ENCODE peak calls at places on chromosome 4, in nine cellular contexts. D, P, A, S, R, U, Y, B and C are unnamed samples. For H3K9me3, the result is how much of the 10 kb centered on the place peaks cover.

GRCh38 chr4:10096201-10096975 is 20.2 kb downstream of the WDR1 start:
- DNase-seq in R (no peak), U (peak), P (no peak), A (peak), B (no peak), Y (no peak), D (peak), S (peak), C (no peak)

GRCh38 chr4:19729873-19730735 is 521.6 kb upstream of the SLIT2 start:
- DNase-seq in U (no peak), A (no peak), Y (no peak), B (no peak), R (no peak), D (no peak), S (peak), P (no peak), C (peak)

GRCh38 chr4:61204353-61204752 is 4.2 kb downstream of the ADGRL3 start:
- DNase-seq in B (no peak), U (no peak), A (no peak), P (no peak), D (no peak), S (no peak), Y (no peak), R (no peak), C (no peak)

GRCh38 chr4:93396274-93396673 is 432.3 kb upstream of the ATOH1 start:
- DNase-seq in A (no peak), R (no peak), U (peak), P (no peak), S (no peak), B (no peak), D (no peak), Y (no peak), C (no peak)

GRCh38 chr4:40909363-40909876 is 159.7 kb downstream of the NSUN7 start:
- DNase-seq in S (no peak), B (no peak), D (no peak), U (no peak), R (no peak), Y (no peak), A (peak), P (no peak), C (peak)

GRCh38 chr4:3253808-3254207 is 4.8 kb downstream of the MSANTD1 start:
- DNase-seq in S (peak), U (no peak), D (peak), A (peak), Y (no peak), B (peak), P (no peak), R (peak), C (no peak)

GRCh38 chr4:10342866-10343265 is 114.4 kb downstream of the ZNF518B start:
- DNase-seq in A (no peak), R (no peak), U (no peak), Y (no peak), B (no peak), S (no peak), D (no peak), P (no peak), C (no peak)

GRCh38 chr4:111960241-111960667 is 185.0 kb upstream of the FAM241A start:
- DNase-seq in U (peak), D (no peak), P (no peak), Y (no peak), R (no peak), A (no peak), S (no peak), B (no peak), C (peak)

GRCh38 chr4:144360394-144360793 is 219.9 kb upstream of the GYPA start:
- DNase-seq in A (no peak), B (no peak), U (no peak), D (no peak), Y (no peak), P (no peak), R (no peak), S (no peak), C (no peak)

GRCh38 chr4:2412534-2412884 is 5.9 kb downstream of the ZFYVE28 start:
- DNase-seq in S (no peak), D (no peak), U (peak), R (no peak), B (no peak), A (no peak), P (peak), Y (no peak), C (no peak)

GRCh38 chr4:80382090-80382832 is 46.7 kb downstream of the CFAP299 start:
- DNase-seq in U (no peak), A (no peak), R (no peak), B (no peak), Y (no peak), S (no peak), P (no peak), D (no peak), C (no peak)

GRCh38 chr4:61335364-61335763 is 135.2 kb downstream of the ADGRL3 start:
- DNase-seq in S (no peak), D (no peak), Y (no peak), A (no peak), B (no peak), P (no peak), U (no peak), R (no peak), C (no peak)

GRCh38 chr4:86825511-86825910 is 23.7 kb downstream of the SLC10A6 start:
- DNase-seq in D (no peak), A (no peak), U (no peak), R (no peak), Y (no peak), P (no peak), B (no peak), S (no peak), C (no peak)

GRCh38 chr4:7429069-7429416 is 5.7 kb downstream of the PSAPL1 start:
- DNase-seq in P (no peak), Y (no peak), R (no peak), A (peak), S (peak), B (peak), D (no peak), U (no peak), C (no peak)

GRCh38 chr4:163191999-163192398 is 25.3 kb upstream of the NAF1 start:
- DNase-seq in Y (peak), P (no peak), U (peak), A (no peak), B (no peak), D (no peak), S (no peak), R (no peak), C (no peak)

GRCh38 chr4:79249879-79250503 is 75.9 kb downstream of the NAA11 start:
- DNase-seq in D (no peak), S (no peak), R (no peak), A (peak), B (no peak), U (no peak), Y (no peak), P (no peak), C (no peak)

GRCh38 chr4:76293705-76294274 is 12.7 kb upstream of the STBD1 start:
- DNase-seq in Y (no peak), S (no peak), R (no peak), P (no peak), D (no peak), B (no peak), A (no peak), U (no peak), C (no peak)

GRCh38 chr4:154779362-154779947 is 1.6 kb upstream of the RBM46 start:
- DNase-seq in A (no peak), B (no peak), U (peak), D (no peak), R (no peak), S (no peak), Y (peak), P (no peak), C (peak)

GRCh38 chr4:182922551-182923284 is 5.5 kb upstream of the DCTD start:
- DNase-seq in R (peak), D (no peak), U (no peak), B (no peak), A (no peak), P (peak), S (no peak), Y (no peak), C (no peak)

GRCh38 chr4:124188601-124189000 is 523.9 kb downstream of the ANKRD50 start:
- DNase-seq in B (no peak), U (no peak), P (no peak), A (no peak), Y (no peak), R (no peak), D (no peak), S (no peak), C (no peak)

GRCh38 chr4:27176400-27176799 is 315.8 kb downstream of the STIM2 start:
- DNase-seq in D (no peak), P (no peak), R (peak), Y (peak), S (no peak), U (peak), A (no peak), B (no peak), C (peak)

GRCh38 chr4:96599752-96600151 is 759.9 kb downstream of the PDHA2 start:
- DNase-seq in Y (no peak), S (no peak), D (no peak), R (no peak), A (no peak), B (no peak), P (no peak), U (no peak), C (no peak)

GRCh38 chr4:8422327-8422726 is 18.2 kb downstream of the ACOX3 start:
- DNase-seq in Y (no peak), D (no peak), A (no peak), P (no peak), R (no peak), B (no peak), S (no peak), U (no peak), C (no peak)

GRCh38 chr4:42159271-42160001 is 7.0 kb upstream of the BEND4 start:
- DNase-seq in R (no peak), P (no peak), U (no peak), A (no peak), B (no peak), D (no peak), Y (no peak), S (no peak), C (no peak)

GRCh38 chr4:165874072-165874798 is 1.2 kb downstream of the TLL1 start:
- DNase-seq in U (no peak), R (peak), Y (no peak), D (no peak), A (no peak), S (no peak), B (no peak), P (peak), C (peak)

GRCh38 chr4:10180927-10181744 is 64.5 kb upstream of the WDR1 start:
- DNase-seq in S (peak), B (no peak), D (no peak), Y (no peak), U (no peak), A (no peak), P (no peak), R (no peak), C (peak)

GRCh38 chr4:77493829-77494551 is 111.6 kb upstream of the CXCL13 start:
- DNase-seq in D (no peak), R (no peak), A (no peak), B (no peak), U (no peak), S (no peak), P (no peak), Y (no peak), C (no peak)

GRCh38 chr4:152014280-152014679 is 253.5 kb upstream of the GATB start:
- DNase-seq in D (no peak), B (no peak), Y (no peak), A (no peak), P (no peak), R (no peak), S (no peak), U (no peak), C (no peak)

GRCh38 chr4:110622841-110623709 is at the start of gene PITX2:
- DNase-seq in R (peak), B (peak), P (peak), D (peak), S (peak), A (peak), U (no peak), Y (no peak), C (no peak)

GRCh38 chr4:25160714-25161598 is 707 bp upstream of the SEPSECS start:
- DNase-seq in A (no peak), D (no peak), S (no peak), R (no peak), B (no peak), P (no peak), U (no peak), Y (no peak), C (no peak)

GRCh38 chr4:25157071-25157470 is 3.2 kb downstream of the SEPSECS start:
- DNase-seq in U (no peak), A (no peak), B (no peak), S (no peak), Y (no peak), D (no peak), R (no peak), P (no peak), C (no peak)

GRCh38 chr4:25161599-25161960 is 1.3 kb upstream of the SEPSECS start:
- DNase-seq in R (no peak), P (peak), U (no peak), B (no peak), A (no peak), Y (no peak), D (no peak), S (no peak), C (no peak)

GRCh38 chr4:25159837-25160713 is at the start of gene SEPSECS:
- DNase-seq in P (peak), R (peak), D (peak), U (peak), B (peak), Y (peak), A (peak), S (peak), C (peak)

DNA sequence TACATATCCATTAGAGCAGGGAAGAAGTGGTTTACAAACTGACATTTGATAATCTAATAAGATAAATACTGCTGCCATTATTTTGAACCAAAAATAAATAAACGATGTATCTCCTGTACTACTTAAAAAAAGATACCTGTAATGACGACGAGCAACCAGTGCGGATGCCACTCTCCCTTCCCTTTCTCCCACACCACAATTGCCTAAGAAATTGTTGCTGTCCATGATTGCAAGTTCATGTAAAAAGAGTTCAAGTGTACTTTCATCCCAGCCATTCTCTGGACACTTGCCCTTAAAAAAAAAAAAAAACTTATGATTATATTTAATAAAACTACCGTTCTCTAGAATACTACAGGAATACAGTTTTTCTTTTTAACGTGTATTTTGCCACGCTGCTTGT is 1.4 kb downstream of the SEPSECS start:
- DNase-seq in B (no peak), Y (no peak), P (no peak), S (no peak), A (no peak), R (no peak), U (no peak), D (no peak), C (no peak)
- H3K4me3 ChIP-seq in B (no peak), Y (no peak), P (no peak), S (no peak), A (no peak), R (peak), U (no peak), D (no peak), C (no peak)

GRCh38 chr4:106401157-106401556 is 32.6 kb upstream of the GIMD1 start:
- DNase-seq in D (no peak), P (no peak), B (no peak), A (no peak), U (no peak), R (no peak), Y (no peak), S (no peak), C (no peak)

GRCh38 chr4:106395582-106395981 is 27.0 kb upstream of the GIMD1 start:
- DNase-seq in R (no peak), S (no peak), B (no peak), U (no peak), A (no peak), P (no peak), Y (no peak), D (no peak), C (no peak)
- H3K9me3 ChIP-seq in R (under half), S (under half), B (under half), U (under half), A (under half), P (under half), Y (under half), D (half or more), C (under half)

GRCh38 chr4:153499005-153499404 is 32.8 kb downstream of the TMEM131L start:
- DNase-seq in D (no peak), S (no peak), U (no peak), R (no peak), B (no peak), A (no peak), P (no peak), Y (no peak), C (no peak)

GRCh38 chr4:153497988-153498967 is 32.1 kb downstream of the TMEM131L start:
- DNase-seq in A (no peak), B (no peak), Y (no peak), U (no peak), P (no peak), S (no peak), D (no peak), R (no peak), C (no peak)

GRCh38 chr4:153495480-153496206 is 29.5 kb downstream of the TMEM131L start:
- DNase-seq in R (no peak), Y (no peak), U (no peak), B (no peak), A (no peak), P (no peak), S (no peak), D (no peak), C (no peak)

GRCh38 chr4:153494562-153494961 is 28.4 kb downstream of the TMEM131L start:
- DNase-seq in S (no peak), R (no peak), Y (no peak), U (no peak), A (no peak), B (no peak), D (no peak), P (no peak), C (no peak)

GRCh38 chr4:153497091-153497531 is 31.0 kb downstream of the TMEM131L start:
- DNase-seq in Y (no peak), S (no peak), R (no peak), A (no peak), U (peak), P (no peak), D (no peak), B (no peak), C (no peak)
- H3K4me3 ChIP-seq in Y (no peak), S (no peak), R (no peak), A (no peak), U (no peak), P (no peak), D (no peak), B (no peak), C (no peak)

GRCh38 chr4:14906805-14907204 is 95.5 kb upstream of the CPEB2 start:
- DNase-seq in P (no peak), Y (no peak), A (no peak), R (no peak), B (no peak), S (no peak), D (no peak), U (no peak), C (no peak)
- H3K9me3 ChIP-seq in P (under half), Y (under half), A (under half), R (under half), B (under half), S (under half), D (under half), U (under half), C (under half)

DNA sequence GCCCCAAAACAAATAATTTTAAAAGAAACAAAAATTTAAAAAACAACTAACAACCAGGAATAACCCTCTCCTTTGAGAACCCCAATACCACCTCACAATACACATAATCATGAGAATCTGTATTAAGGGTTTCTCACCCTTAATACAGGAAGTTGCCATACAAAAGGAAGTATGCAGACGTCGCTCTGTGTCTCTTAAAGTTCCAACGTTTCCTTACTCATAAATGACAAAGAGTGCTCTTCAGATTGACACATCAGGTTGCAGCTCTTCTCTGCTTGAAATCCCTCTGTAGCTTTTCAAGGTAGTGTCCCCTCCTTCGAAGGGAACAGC is 73.9 kb upstream of the IRF2 start:
- DNase-seq in P (no peak), Y (no peak), R (no peak), A (no peak), S (no peak), U (no peak), B (no peak), D (no peak), C (no peak)
- H3K4me3 ChIP-seq in P (no peak), Y (no peak), R (no peak), A (no peak), S (no peak), U (no peak), B (peak), D (peak), C (no peak)

DNA sequence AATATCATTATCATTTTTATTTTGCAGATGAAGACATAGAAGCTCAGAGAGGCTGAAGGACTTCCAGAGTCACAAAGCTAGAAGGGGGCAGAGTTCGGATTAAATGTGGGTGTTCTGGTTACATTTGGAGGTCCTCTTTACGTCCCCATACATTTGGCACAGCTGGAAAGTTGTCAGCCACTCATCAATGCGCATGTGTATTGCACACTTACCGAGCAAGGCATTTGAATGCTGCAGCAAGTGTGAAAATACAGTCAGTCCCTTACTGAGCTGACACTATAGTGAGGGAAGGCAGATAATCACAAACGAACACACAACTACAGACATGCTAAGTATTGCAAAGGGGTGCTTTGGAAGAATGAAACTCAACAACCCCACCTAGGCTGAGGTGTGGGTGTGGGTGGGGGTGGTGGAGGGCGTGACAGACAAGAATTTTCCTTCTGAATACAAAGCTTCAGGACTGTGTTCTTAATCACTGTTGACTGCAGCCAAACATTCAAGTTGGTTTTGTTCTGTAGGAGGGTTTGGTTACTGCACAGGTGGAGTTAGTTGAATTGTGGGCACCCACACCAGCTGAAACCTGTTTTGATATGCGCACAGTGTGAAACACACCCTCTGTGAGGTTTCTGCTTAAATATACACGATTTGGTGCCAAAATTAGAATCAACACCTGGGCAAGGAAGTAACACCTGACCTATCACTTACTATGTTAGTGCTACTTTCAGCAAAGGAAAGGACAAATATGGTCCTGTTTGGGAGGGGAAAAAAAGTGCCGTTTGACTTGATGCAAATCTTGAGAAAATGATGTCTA is 72.4 kb downstream of the COQ2 start:
- DNase-seq in U (no peak), S (no peak), D (no peak), B (no peak), P (peak), Y (no peak), R (no peak), A (no peak), C (no peak)
- H3K9me3 ChIP-seq in U (under half), S (under half), D (under half), B (under half), P (under half), Y (under half), R (under half), A (under half), C (under half)

GRCh38 chr4:139875456-139875855 is 209.8 kb downstream of the MGST2 start:
- DNase-seq in Y (peak), A (no peak), S (no peak), P (no peak), U (no peak), R (no peak), D (no peak), B (no peak), C (no peak)
- H3K4me3 ChIP-seq in Y (no peak), A (no peak), S (no peak), P (no peak), U (no peak), R (no peak), D (no peak), B (no peak), C (no peak)